ENCODE peak calls at places on chromosomes 4 and X, in eight cellular contexts. T is uterus, K is A549, N is spleen, C is heart left ventricle, J is transverse colon, F is sigmoid colon, X is testis. B is an unnamed sample.

GRCh38 chr4:156962551-156962974 is 9.0 kb downstream of the PDGFC start:
- DNase-seq in T (peak), J (no peak), F (peak), K (no peak), C (no peak), N (no peak), X (peak), B (no peak)

GRCh38 chrX:154373340-154374306 is 811 bp downstream of the FLNA start:
- DNase-seq in F (no peak), K (peak), N (no peak), J (peak), T (peak), C (peak), X (peak), B (peak)

GRCh38 chr4:5990446-5991160 is 27.6 kb downstream of the C4orf50 start:
- DNase-seq in C (no peak), J (no peak), F (peak), N (no peak), X (no peak), T (no peak), K (no peak), B (no peak)

GRCh38 chr4:123748806-123749205 is 352.2 kb downstream of the SPRY1 start:
- DNase-seq in J (no peak), F (no peak), X (no peak), N (no peak), K (no peak), C (no peak), T (no peak), B (no peak)

GRCh38 chrX:20620301-20620700 is 353.6 kb upstream of the RPS6KA3 start:
- DNase-seq in T (no peak), K (peak), N (no peak), C (no peak), J (no peak), F (no peak), X (no peak), B (no peak)

GRCh38 chr4:110165382-110166285 is 32.8 kb downstream of the ELOVL6 start:
- DNase-seq in N (no peak), J (peak), T (no peak), X (no peak), C (no peak), F (no peak), K (no peak), B (no peak)

GRCh38 chr4:10333942-10334341 is 123.3 kb downstream of the ZNF518B start:
- DNase-seq in N (no peak), F (no peak), X (no peak), J (no peak), C (no peak), T (no peak), K (no peak), B (no peak)

GRCh38 chr4:8766610-8767009 is 105.0 kb downstream of the HMX1 start:
- DNase-seq in N (peak), J (no peak), T (no peak), K (no peak), F (peak), C (no peak), X (no peak), B (no peak)

GRCh38 chr4:47528651-47529050 is 43.6 kb downstream of the ATP10D start:
- DNase-seq in F (no peak), J (no peak), T (no peak), K (no peak), X (no peak), C (no peak), N (no peak), B (no peak)

GRCh38 chr4:86895692-86896488 is 3.7 kb upstream of the C4orf36 start:
- DNase-seq in C (no peak), F (no peak), X (peak), T (no peak), N (no peak), J (no peak), K (peak), B (no peak)

GRCh38 chr4:16205298-16206164 is 20.7 kb downstream of the TAPT1 start:
- DNase-seq in J (no peak), K (peak), N (no peak), C (no peak), F (no peak), X (no peak), T (no peak), B (no peak)

GRCh38 chr4:34181311-34181808 is 2063.0 kb downstream of the ARAP2 start:
- DNase-seq in K (peak), C (no peak), X (no peak), F (no peak), T (no peak), J (no peak), N (no peak), B (no peak)

GRCh38 chrX:131614241-131614640 is 70.4 kb downstream of the OR13H1 start:
- DNase-seq in C (no peak), J (no peak), N (no peak), X (no peak), T (no peak), F (no peak), K (no peak), B (no peak)

GRCh38 chr4:144712775-144713174 is 66.8 kb downstream of the HHIP start:
- DNase-seq in K (no peak), T (no peak), X (no peak), N (no peak), J (no peak), F (no peak), C (no peak), B (no peak)

GRCh38 chr4:126708716-126709115 is 924.0 kb upstream of the INTU start:
- DNase-seq in N (no peak), F (no peak), J (no peak), K (no peak), X (no peak), T (no peak), C (no peak), B (peak)

GRCh38 chr4:113142351-113142750 is 92.9 kb downstream of the ANK2 start:
- DNase-seq in F (no peak), K (no peak), N (no peak), X (no peak), J (no peak), C (no peak), T (no peak), B (no peak)
- H3K27ac ChIP-seq in F (no peak), K (no peak), N (peak), X (no peak), J (no peak), C (no peak), T (no peak), B (peak)

GRCh38 chrX:106999002-106999975 is 723 bp downstream of the MORC4 start:
- DNase-seq in N (peak), C (peak), X (peak), T (peak), J (peak), F (peak), K (peak), B (peak)
- TF ChIP-seq CTCF in N (no peak), C (peak), X (no peak), T (peak), J (no peak), F (peak), K (peak), B (no peak)

GRCh38 chrX:45083314-45083713 is 117.4 kb downstream of the DIPK2B start:
- DNase-seq in X (no peak), F (no peak), N (no peak), K (no peak), C (no peak), J (no peak), T (no peak), B (no peak)
- TF ChIP-seq POLR2A in X (no peak), F (no peak), N (no peak), K (no peak), C (no peak), J (no peak), T (no peak), B (no peak)

GRCh38 chrX:31265383-31265782 is 193.5 kb upstream of the FTHL17 start:
- DNase-seq in X (no peak), C (no peak), F (no peak), T (no peak), K (no peak), N (no peak), J (no peak), B (no peak)

GRCh38 chrX:31268359-31268758 is 196.5 kb upstream of the FTHL17 start:
- DNase-seq in C (no peak), X (no peak), J (no peak), K (no peak), F (no peak), T (no peak), N (no peak), B (no peak)

GRCh38 chrX:31269914-31270313 is 198.1 kb upstream of the FTHL17 start:
- DNase-seq in C (no peak), T (no peak), K (no peak), F (no peak), J (no peak), N (no peak), X (no peak), B (no peak)

GRCh38 chrX:31271615-31272471 is 200.0 kb upstream of the FTHL17 start:
- DNase-seq in T (no peak), C (no peak), N (no peak), F (no peak), J (no peak), X (no peak), K (no peak), B (no peak)

DNA sequence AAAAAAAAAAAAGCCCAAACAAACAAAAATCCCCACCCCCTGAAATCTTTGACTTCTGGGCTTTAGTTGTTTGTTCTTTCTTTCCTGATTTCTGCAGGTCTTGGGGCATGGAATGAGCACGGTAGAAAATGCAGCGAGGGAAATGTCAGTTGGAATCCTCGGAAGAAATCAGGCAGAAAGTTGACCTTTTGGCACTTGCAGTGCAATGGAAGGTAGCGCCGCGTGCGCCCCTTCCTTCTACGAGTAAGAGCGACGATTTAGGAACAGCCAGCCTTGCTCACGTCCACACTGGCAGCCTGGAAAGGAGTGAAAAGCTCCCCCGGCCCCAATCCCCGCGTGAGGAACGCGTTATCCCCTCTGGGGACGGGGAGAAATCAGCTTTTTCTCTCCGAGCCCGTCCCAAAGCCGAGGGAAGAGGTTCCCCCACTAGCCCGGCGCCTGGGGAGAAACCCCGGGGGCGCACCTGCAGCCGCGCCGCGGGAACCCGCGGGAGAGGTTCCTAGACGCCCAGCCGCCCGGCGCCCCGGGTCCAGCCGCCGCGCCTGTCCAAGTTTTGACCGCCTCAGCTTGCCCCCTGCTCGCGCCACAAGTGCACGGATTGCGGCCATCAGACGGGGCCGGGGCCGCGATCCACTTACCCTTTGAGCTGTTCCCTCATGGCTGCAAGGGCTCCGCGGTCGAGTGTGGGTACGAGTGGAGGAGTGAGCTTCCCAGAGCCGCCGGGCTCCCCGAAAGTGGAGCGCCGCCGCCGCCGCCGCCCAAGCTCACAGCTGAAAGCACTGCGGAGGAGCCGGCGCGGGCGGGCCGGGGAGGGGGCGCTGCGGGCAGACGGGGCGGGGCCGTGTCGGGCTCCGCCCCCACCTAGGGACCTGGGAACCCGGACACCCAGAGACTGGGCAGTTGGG is 194.6 kb upstream of the FTHL17 start:
- DNase-seq in J (peak), K (no peak), F (peak), N (peak), C (peak), T (peak), X (peak), B (peak)
- H3K27ac ChIP-seq in J (peak), K (no peak), F (peak), N (peak), C (peak), T (peak), X (peak), B (peak)

GRCh38 chr4:142648378-142648777 is 197.7 kb downstream of the INPP4B start:
- DNase-seq in C (no peak), J (no peak), K (no peak), F (no peak), X (no peak), T (no peak), N (no peak), B (no peak)

DNA sequence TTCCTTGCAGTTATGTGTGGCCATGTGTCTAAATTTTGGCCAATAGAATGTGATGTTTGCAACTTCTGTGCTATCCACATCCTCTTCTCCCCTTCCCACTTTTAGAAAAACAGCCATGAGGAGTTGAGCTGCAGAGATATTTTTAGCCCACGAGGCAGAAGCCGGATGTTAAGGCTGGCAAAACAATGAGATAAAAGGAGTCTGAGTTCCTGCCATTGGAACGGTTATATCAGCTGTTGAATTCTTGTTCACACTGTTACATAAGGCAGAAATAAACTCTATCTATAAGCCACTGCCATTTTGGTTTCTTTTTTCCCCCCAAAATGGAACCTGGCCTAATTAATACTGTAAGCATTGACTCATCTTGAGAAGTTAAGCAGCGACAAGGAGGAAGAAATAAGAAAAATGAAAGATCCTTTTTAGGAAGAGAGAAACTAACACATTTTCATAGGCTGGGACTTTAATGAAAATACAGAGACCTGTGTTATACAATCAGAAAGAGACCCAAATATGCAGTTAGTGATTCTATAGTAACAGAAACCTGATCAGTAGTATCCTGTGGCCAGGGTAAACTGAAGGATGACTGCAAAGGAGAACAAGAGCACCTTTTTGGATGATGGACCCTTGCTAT is 200.5 kb downstream of the INPP4B start:
- DNase-seq in J (no peak), N (no peak), F (no peak), K (no peak), T (no peak), X (no peak), C (peak), B (no peak)
- TF ChIP-seq CTCF in J (no peak), N (no peak), F (no peak), K (no peak), T (no peak), X (no peak), C (no peak), B (no peak)

B was measured in thyroid gland.